ENCODE peak calls at places on chromosomes 4 and X, in four cellular contexts. One of them, this sample, is unnamed.

GRCh38 chr4:164464313-164464712 is 289.6 kb upstream of the SMIM31 start:
- DNase-seq in SK-N-SH: no peak
- DNase-seq in HepG2: no peak
- DNase-seq in K562: no peak
- DNase-seq in this sample: no peak

GRCh38 chr4:169179609-169180526 is 90.9 kb downstream of the SH3RF1 start:
- DNase-seq in HepG2: no peak
- DNase-seq in K562: no peak
- DNase-seq in SK-N-SH: no peak
- DNase-seq in this sample: no peak

GRCh38 chrX:110402091-110402854 is 43.6 kb downstream of the RTL9 start:
- DNase-seq in HepG2: no peak
- DNase-seq in K562: no peak
- DNase-seq in SK-N-SH: no peak
- DNase-seq in this sample: no peak

GRCh38 chr4:145735330-145735638 is 55.3 kb downstream of the C4orf51 start:
- DNase-seq in SK-N-SH: no peak
- DNase-seq in HepG2: peak; percentile 47
- DNase-seq in K562: no peak
- DNase-seq in this sample: no peak

GRCh38 chrX:132622130-132622529 is 133.3 kb upstream of the MBNL3 start:
- DNase-seq in K562: peak; percentile 20
- DNase-seq in HepG2: no peak
- DNase-seq in SK-N-SH: no peak
- DNase-seq in this sample: no peak

GRCh38 chr4:20462426-20463175 is 210.9 kb downstream of the SLIT2 start:
- DNase-seq in HepG2: no peak
- DNase-seq in SK-N-SH: peak; percentile 20
- DNase-seq in K562: no peak
- DNase-seq in this sample: no peak

GRCh38 chr4:139207873-139208403 is 30.9 kb upstream of the ELF2 start:
- DNase-seq in HepG2: no peak
- DNase-seq in K562: no peak
- DNase-seq in SK-N-SH: no peak
- DNase-seq in this sample: no peak

GRCh38 chr4:71066737-71067716 is 73.6 kb downstream of the DCK start:
- DNase-seq in SK-N-SH: no peak
- DNase-seq in HepG2: peak; percentile 85
- DNase-seq in K562: no peak
- DNase-seq in this sample: no peak

GRCh38 chr4:19880205-19880604 is 371.5 kb upstream of the SLIT2 start:
- DNase-seq in SK-N-SH: no peak
- DNase-seq in K562: no peak
- DNase-seq in HepG2: no peak
- DNase-seq in this sample: no peak

GRCh38 chrX:18810416-18810815 is 103.0 kb downstream of the PPEF1 start:
- DNase-seq in SK-N-SH: no peak
- DNase-seq in HepG2: no peak
- DNase-seq in K562: no peak
- DNase-seq in this sample: no peak

GRCh38 chr4:167918077-167918476 is 174.3 kb upstream of the ANXA10 start:
- DNase-seq in HepG2: no peak
- DNase-seq in SK-N-SH: no peak
- DNase-seq in K562: no peak
- DNase-seq in this sample: no peak

GRCh38 chr4:183503497-183504063 is 1.3 kb upstream of the ING2 start:
- DNase-seq in SK-N-SH: no peak
- DNase-seq in K562: peak; percentile 17
- DNase-seq in HepG2: no peak
- DNase-seq in this sample: peak; percentile 8

GRCh38 chrX:97740044-97740443 is 856.3 kb downstream of the RPA4 start:
- DNase-seq in SK-N-SH: no peak
- DNase-seq in HepG2: no peak
- DNase-seq in K562: no peak
- DNase-seq in this sample: no peak

GRCh38 chr4:2290488-2290887 is 28.6 kb upstream of the MXD4 start:
- DNase-seq in HepG2: no peak
- DNase-seq in K562: no peak
- DNase-seq in SK-N-SH: no peak
- DNase-seq in this sample: no peak

GRCh38 chrX:150935466-150935865 is 37.0 kb upstream of the CD99L2 start:
- DNase-seq in SK-N-SH: no peak
- DNase-seq in K562: no peak
- DNase-seq in HepG2: no peak
- DNase-seq in this sample: no peak

GRCh38 chr4:109365944-109366343 is 63.5 kb upstream of the COL25A1 start:
- DNase-seq in K562: no peak
- DNase-seq in HepG2: no peak
- DNase-seq in SK-N-SH: no peak
- DNase-seq in this sample: no peak

GRCh38 chr4:83369825-83370639 is 35.4 kb upstream of the HPSE start:
- DNase-seq in HepG2: peak; percentile 44
- DNase-seq in K562: no peak
- DNase-seq in SK-N-SH: no peak
- DNase-seq in this sample: no peak

GRCh38 chr4:1512738-1513660 is 106.8 kb upstream of the NKX1-1 start:
- DNase-seq in HepG2: peak; percentile 16
- DNase-seq in K562: peak; percentile 72
- DNase-seq in SK-N-SH: peak; percentile 87
- DNase-seq in this sample: no peak

GRCh38 chr4:7392438-7393374 is 42.0 kb downstream of the PSAPL1 start:
- DNase-seq in K562: no peak
- DNase-seq in SK-N-SH: peak; percentile 8
- DNase-seq in HepG2: no peak
- DNase-seq in this sample: no peak

GRCh38 chrX:2697741-2698294 is 6.7 kb downstream of the CD99 start:
- DNase-seq in HepG2: no peak
- DNase-seq in K562: no peak
- DNase-seq in SK-N-SH: no peak
- DNase-seq in this sample: peak; percentile 44
- H3K4me1 ChIP-seq in HepG2: peaks cover 33% of the 10 kb centered on the region
- H3K4me1 ChIP-seq in K562: peaks cover 9% of the 10 kb centered on the region
- H3K4me1 ChIP-seq in SK-N-SH: peaks cover 15% of the 10 kb centered on the region
- H3K4me1 ChIP-seq in this sample: peaks cover 33% of the 10 kb centered on the region

GRCh38 chrX:410296-410695 is 23.6 kb upstream of the PPP2R3B start:
- DNase-seq in HepG2: no peak
- DNase-seq in SK-N-SH: no peak
- DNase-seq in K562: no peak
- DNase-seq in this sample: no peak

GRCh38 chrX:418927-419729 is 32.4 kb upstream of the PPP2R3B start:
- DNase-seq in K562: no peak
- DNase-seq in SK-N-SH: no peak
- DNase-seq in HepG2: no peak
- DNase-seq in this sample: no peak

DNA sequence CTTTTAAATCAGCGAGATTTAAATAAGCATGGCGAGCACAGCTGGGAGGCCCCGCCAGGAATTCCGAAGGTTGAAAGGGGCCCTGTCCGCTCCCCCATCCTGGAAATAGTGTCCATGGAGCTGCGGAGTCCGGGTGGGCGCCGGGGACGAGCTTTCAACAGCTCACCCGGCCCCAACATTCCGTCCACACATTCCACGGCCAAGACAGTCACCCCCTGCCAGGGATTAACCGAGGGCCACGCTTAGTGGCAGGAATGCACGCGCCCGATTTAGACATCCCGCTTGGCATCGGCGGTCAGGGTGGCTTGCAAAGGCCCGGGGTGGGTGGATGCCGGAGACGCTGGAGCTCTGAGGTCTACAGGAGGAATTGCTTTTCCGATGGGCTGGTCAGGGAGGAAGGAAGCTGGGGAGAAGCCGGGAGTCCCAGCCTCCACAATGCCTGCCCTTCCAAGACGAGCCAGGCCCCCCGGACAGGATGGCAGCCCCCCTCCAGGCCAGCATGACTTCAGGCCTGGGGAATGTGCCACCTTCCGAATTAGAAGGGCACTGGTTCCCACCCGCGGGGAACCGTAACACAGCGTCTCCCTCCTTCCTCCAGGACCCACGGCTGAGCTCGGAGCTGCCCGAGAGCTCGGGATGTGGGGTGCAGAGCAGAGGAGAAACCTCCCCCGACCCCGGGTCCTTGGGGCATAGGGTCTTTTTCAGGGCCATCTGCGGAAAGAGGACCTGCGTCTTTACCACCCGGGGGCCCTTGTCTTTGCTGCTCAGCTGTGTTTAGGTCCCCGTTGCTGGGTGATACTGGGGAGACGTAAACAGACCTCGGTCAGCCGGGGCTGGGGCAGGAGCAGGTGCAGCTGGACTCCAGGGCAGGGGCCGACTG is 26.9 kb upstream of the PPP2R3B start:
- DNase-seq in SK-N-SH: no peak
- DNase-seq in HepG2: no peak
- DNase-seq in K562: no peak
- DNase-seq in this sample: no peak
- TF ChIP-seq FOXM1 in SK-N-SH: no peak
- TF ChIP-seq FOXM1 in HepG2: no peak
- TF ChIP-seq FOXM1 in K562: no peak
- TF ChIP-seq FOXM1 in this sample: no peak

GRCh38 chr4:37982736-37983135 is 22.5 kb downstream of the PTTG2 start:
- DNase-seq in HepG2: no peak
- DNase-seq in K562: no peak
- DNase-seq in SK-N-SH: no peak
- DNase-seq in this sample: no peak
- H3K4me1 ChIP-seq in HepG2: peaks cover 44% of the 10 kb centered on the region
- H3K4me1 ChIP-seq in K562: peaks cover 2% of the 10 kb centered on the region
- H3K4me1 ChIP-seq in SK-N-SH: peaks cover 10% of the 10 kb centered on the region
- H3K4me1 ChIP-seq in this sample: peaks cover 21% of the 10 kb centered on the region

GRCh38 chrX:55767100-55767499 is 49.6 kb downstream of the RRAGB start:
- DNase-seq in K562: no peak
- DNase-seq in SK-N-SH: no peak
- DNase-seq in HepG2: no peak
- DNase-seq in this sample: no peak
- TF ChIP-seq FOXM1 in K562: no peak
- TF ChIP-seq FOXM1 in SK-N-SH: no peak
- TF ChIP-seq FOXM1 in HepG2: no peak
- TF ChIP-seq FOXM1 in this sample: no peak

DNA sequence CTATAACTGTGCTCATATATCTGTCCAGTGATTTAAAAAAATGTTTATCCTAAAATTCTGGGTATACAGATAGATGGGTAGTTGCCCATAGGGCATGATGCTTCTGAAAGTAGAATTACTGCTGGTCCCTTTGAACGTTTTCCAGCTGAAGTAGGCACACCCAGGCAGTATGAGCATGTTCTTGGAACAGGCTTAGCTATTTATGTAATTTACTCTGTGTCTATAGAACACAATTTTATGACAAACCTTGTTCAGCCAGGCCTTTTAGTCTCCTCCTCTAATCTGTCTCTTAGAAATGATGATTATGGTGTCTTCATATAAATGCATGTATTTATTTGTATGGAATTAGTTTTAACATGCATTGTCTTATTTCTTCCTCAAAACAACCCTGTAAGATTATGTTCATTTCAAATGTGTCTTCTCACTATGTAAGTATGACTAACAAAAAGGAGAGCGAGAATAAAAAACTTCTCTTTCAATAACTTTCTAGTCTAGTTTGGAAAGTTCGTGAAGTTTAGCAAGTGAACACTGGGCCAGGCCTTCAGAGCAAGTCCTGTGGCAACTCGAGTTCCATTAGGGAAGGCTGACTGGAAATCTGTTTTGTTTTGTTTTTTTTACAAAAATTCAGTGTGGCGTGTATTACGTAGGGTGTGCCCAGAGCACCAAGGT is 142.0 kb downstream of the AFF1 start:
- DNase-seq in HepG2: no peak
- DNase-seq in K562: no peak
- DNase-seq in SK-N-SH: no peak
- DNase-seq in this sample: no peak
- H3K4me1 ChIP-seq in HepG2: peaks cover 15% of the 10 kb centered on the region
- H3K4me1 ChIP-seq in K562: no peaks in the 10 kb centered on the region
- H3K4me1 ChIP-seq in SK-N-SH: no peaks in the 10 kb centered on the region
- H3K4me1 ChIP-seq in this sample: peaks cover 12% of the 10 kb centered on the region

GRCh38 chr4:74934016-74934821 is 1.3 kb downstream of the PARM1 start:
- DNase-seq in K562: no peak
- DNase-seq in HepG2: no peak
- DNase-seq in SK-N-SH: peak; percentile 7
- DNase-seq in this sample: no peak

GRCh38 chr4:74932832-74933561 is at the start of gene PARM1:
- DNase-seq in K562: peak; percentile 66
- DNase-seq in HepG2: peak; percentile 59
- DNase-seq in SK-N-SH: peak; percentile 58
- DNase-seq in this sample: no peak

GRCh38 chr4:74932010-74932409 is 906 bp upstream of the PARM1 start:
- DNase-seq in HepG2: no peak
- DNase-seq in SK-N-SH: no peak
- DNase-seq in K562: no peak
- DNase-seq in this sample: no peak

GRCh38 chr4:74934822-74935326 is 2.0 kb downstream of the PARM1 start:
- DNase-seq in SK-N-SH: no peak
- DNase-seq in K562: no peak
- DNase-seq in HepG2: no peak
- DNase-seq in this sample: no peak

DNA sequence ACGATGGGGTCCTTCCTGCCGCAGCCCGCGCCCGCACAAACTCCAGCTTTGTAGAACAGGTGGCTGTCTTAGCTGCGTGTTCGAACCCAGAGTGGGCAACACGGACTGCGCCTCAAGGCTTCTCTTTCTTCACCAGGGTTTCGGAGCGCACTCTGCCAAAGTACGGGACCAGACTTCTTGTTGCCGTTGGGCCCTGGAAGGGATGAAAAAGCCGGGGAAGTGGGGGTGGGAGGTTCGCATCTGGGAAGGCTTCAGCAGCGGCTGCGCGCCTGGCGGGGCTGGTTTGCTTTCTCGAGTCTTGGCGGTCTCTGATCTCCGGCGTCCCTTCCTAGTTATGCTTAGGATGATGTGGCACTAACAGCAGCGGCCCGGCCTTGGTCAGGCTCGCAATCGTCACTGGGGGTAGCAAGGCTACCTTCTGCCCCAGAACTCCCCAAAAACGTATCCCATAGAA is 673 bp downstream of the PARM1 start:
- DNase-seq in HepG2: no peak
- DNase-seq in SK-N-SH: peak; percentile 6
- DNase-seq in K562: no peak
- DNase-seq in this sample: no peak
- TF ChIP-seq FOXM1 in HepG2: no peak
- TF ChIP-seq FOXM1 in SK-N-SH: no peak
- TF ChIP-seq FOXM1 in K562: no peak
- TF ChIP-seq FOXM1 in this sample: no peak

GRCh38 chr4:52869656-52870055 is 7.5 kb downstream of the RASL11B start:
- DNase-seq in K562: no peak
- DNase-seq in SK-N-SH: peak; percentile 50
- DNase-seq in HepG2: no peak
- DNase-seq in this sample: no peak
- H3K4me1 ChIP-seq in K562: peaks cover 7% of the 10 kb centered on the region
- H3K4me1 ChIP-seq in SK-N-SH: no peaks in the 10 kb centered on the region
- H3K4me1 ChIP-seq in HepG2: no peaks in the 10 kb centered on the region
- H3K4me1 ChIP-seq in this sample: no peaks in the 10 kb centered on the region

This sample was measured in GM12878.